ENCODE peak calls at places on chromosome 21, in five cellular contexts. A is kidney, V is DND-41, Z is neuronal stem cell, U is A673. H is an unnamed sample.

GRCh38 chr21:46110499-46111192 is 12.7 kb downstream of the COL6A2 start:
- DNase-seq in A (peak; percentile 39), V (no peak), Z (no peak), U (no peak), H (no peak)

GRCh38 chr21:45319461-45320211 is 31.9 kb upstream of the POFUT2 start:
- DNase-seq in A (peak; percentile 83), V (no peak), Z (no peak), U (no peak), H (no peak)

GRCh38 chr21:31781737-31782136 is 49.8 kb upstream of the SCAF4 start:
- DNase-seq in A (no peak), V (no peak), Z (no peak), U (peak; percentile 72), H (no peak)

GRCh38 chr21:41186763-41187536 is 19.0 kb downstream of the BACE2 start:
- DNase-seq in A (no peak), V (no peak), Z (no peak), U (no peak), H (no peak)

GRCh38 chr21:36791695-36792451 is 93.0 kb downstream of the SIM2 start:
- DNase-seq in A (no peak), V (no peak), Z (peak; percentile 18), U (no peak), H (no peak)

GRCh38 chr21:36087362-36088138 is 17.7 kb downstream of the CBR1 start:
- DNase-seq in A (no peak), V (no peak), Z (no peak), U (no peak), H (no peak)

GRCh38 chr21:37208741-37209225 is 58.4 kb downstream of the VPS26C start:
- DNase-seq in A (peak; percentile 88), V (no peak), Z (no peak), U (no peak), H (no peak)

GRCh38 chr21:45098867-45099266 is 24.5 kb downstream of the ADARB1 start:
- DNase-seq in A (no peak), V (no peak), Z (no peak), U (peak; percentile 64), H (no peak)

GRCh38 chr21:29149771-29150425 is 19.5 kb downstream of the MAP3K7CL start:
- DNase-seq in A (no peak), V (no peak), Z (no peak), U (no peak), H (no peak)

DNA sequence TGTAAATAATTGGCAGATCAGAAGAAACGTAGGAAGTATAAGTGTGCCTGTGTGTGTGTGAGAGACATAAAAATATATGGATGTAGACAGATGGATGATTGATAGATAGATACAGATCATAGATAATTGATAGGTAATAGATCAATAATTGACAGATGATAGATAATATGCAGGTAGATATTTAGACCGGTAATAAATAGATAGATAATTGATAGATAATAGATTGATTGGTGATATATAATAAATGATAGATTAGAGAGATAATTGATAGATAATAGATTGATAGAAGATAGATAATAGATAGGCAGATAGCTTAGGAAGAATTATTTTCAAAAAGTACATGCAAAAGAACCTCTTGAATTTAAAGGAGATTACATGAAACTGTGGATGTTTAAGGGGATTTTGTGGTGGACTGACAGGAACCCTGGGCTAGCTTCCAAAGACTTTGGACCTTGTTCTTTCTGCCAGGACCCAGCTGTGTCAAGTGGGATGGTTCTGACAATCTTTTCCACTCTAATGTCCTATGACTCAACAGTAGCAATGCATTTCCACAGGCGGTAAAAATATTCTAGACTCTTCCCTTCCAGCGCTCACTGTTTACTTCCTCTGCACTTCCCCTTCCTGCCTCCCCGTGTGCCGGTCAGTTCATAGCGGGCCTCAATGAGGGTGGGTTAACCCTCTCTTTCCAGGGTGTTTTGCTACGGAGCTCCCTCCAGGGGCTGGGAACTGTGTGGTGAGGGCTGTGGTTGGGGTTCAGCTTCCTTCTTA is 39.4 kb downstream of the KCNJ15 start:
- DNase-seq in A (no peak), V (no peak), Z (no peak), U (no peak), H (no peak)
- H3K4me3 ChIP-seq in A (no peak overlapping the region), V (no peak overlapping the region), Z (no peak overlapping the region), U (no peak overlapping the region), H (no peak overlapping the region)

GRCh38 chr21:15004721-15005370 is 60.0 kb downstream of the NRIP1 start:
- DNase-seq in A (no peak), V (no peak), Z (no peak), U (no peak), H (no peak)
- H3K4me3 ChIP-seq in A (peak overlapping the region; percentile 21), V (peak overlapping the region; percentile 13), Z (no peak overlapping the region), U (no peak overlapping the region), H (no peak overlapping the region)

DNA sequence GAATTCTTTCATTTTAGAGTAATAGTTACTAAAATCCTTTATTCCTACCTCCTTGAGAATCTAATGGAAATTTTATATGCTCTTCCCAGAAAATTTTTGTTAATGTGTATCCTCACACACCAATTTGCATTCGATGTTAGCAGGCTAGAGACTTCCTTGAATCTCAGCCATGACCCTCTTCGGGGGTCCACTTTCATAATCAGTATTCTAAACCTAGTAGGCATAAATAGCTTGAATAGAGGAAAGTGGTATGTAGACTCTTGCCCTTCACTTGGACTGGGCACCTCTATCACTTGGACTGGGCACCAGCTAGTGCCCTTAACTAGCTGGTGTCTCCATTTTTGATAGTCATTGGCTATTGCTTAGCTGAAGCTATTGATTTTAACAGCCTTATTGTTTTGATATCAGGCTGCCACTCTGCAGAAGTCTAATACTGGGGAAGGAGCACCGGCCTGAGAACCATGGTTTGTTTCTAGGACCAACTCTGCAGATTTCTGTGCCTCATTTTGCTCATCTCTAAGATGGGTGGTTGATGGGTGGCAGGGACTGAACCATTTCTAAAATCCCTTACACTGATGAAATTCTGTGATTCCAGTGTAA is 42.8 kb downstream of the MRPL39 start:
- DNase-seq in A (no peak), V (no peak), Z (no peak), U (no peak), H (no peak)
- H3K4me3 ChIP-seq in A (no peak overlapping the region), V (no peak overlapping the region), Z (no peak overlapping the region), U (no peak overlapping the region), H (no peak overlapping the region)

DNA sequence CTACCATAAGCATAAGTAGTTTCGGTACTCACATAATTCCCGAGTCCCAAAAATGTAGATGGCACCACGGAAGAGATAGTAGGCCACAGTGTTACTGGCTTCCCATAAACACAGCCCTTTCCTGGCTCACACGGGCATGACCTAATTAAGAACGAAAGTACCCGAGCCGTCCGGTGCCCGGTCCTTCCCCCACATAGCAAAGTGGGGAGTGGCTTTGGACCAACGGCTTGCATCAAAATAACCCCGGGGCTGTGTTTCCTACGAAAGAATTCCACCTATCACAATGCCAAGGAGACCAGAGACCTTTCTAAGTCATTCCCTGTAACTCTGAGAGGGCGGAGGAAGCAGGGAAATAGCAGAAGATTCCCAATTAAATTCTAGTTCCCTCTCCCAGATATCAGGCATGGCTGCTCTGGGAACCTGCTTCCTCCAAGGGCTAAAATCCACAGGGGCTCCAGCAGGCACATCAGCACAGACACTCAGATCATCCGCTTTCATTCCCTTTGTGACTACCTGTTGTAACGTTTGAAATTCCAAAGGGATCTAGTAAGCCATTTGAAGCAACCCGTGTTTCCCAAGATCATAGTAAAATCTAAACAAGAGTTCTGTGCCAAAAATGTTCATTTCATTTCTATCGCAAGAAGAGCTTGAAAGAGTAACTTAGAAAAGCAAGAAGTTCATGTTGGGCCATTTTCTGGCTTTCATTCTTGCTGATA is at the start of gene TMPRSS3:
- DNase-seq in A (no peak), V (no peak), Z (no peak), U (no peak), H (no peak)
- H3K4me3 ChIP-seq in A (peak within 1 kb of the TSS; percentile 13), V (no peak within 1 kb of the TSS), Z (no peak within 1 kb of the TSS), U (no peak within 1 kb of the TSS), H (no peak within 1 kb of the TSS)

GRCh38 chr21:20627594-20627993 is 370.6 kb upstream of the NCAM2 start:
- DNase-seq in A (no peak), V (no peak), Z (no peak), U (no peak), H (no peak)
- H3K4me3 ChIP-seq in A (no peak overlapping the region), V (no peak overlapping the region), Z (no peak overlapping the region), U (no peak overlapping the region), H (no peak overlapping the region)

GRCh38 chr21:16418663-16419062 is 688.9 kb downstream of the USP25 start:
- DNase-seq in A (no peak), V (no peak), Z (no peak), U (no peak), H (no peak)
- H3K4me3 ChIP-seq in A (peak overlapping the region; percentile 75), V (no peak overlapping the region), Z (no peak overlapping the region), U (no peak overlapping the region), H (no peak overlapping the region)